ENCODE peak calls at places on chromosomes 4 and X, in five cellular contexts. H is NT2/D1, K is GM12878, W is H1, S is HepG2. O is an unnamed sample.

GRCh38 chr4:134691915-134692314 is 490.3 kb upstream of the PABPC4L start:
- DNase-seq in W (no peak), K (no peak), S (no peak), H (no peak), O (no peak)

GRCh38 chrX:65644621-65645287 is 22.7 kb upstream of the MSN start:
- DNase-seq in W (no peak), H (no peak), S (no peak), K (no peak), O (no peak)

GRCh38 chr4:102037566-102037965 is 247.0 kb downstream of the BANK1 start:
- DNase-seq in K (no peak), H (no peak), W (no peak), S (no peak), O (no peak)

GRCh38 chr4:83535945-83536648 is at the start of gene GPAT3:
- DNase-seq in S (peak; percentile 64), H (no peak), W (no peak), K (no peak), O (peak; percentile 75)

GRCh38 chr4:26342328-26343040 is 21.7 kb downstream of the RBPJ start:
- DNase-seq in H (no peak), K (no peak), S (peak; percentile 9), W (no peak), O (peak; percentile 18)

GRCh38 chr4:30724217-30724616 is 4.0 kb downstream of the PCDH7 start:
- DNase-seq in H (no peak), W (no peak), K (no peak), S (no peak), O (no peak)

GRCh38 chrX:103052625-103053024 is 11.3 kb downstream of the BEX1 start:
- DNase-seq in S (peak; percentile 2), W (no peak), H (no peak), K (no peak), O (no peak)

GRCh38 chr4:70984587-70984986 is 8.9 kb upstream of the DCK start:
- DNase-seq in S (no peak), K (no peak), W (no peak), H (no peak), O (no peak)

GRCh38 chr4:3320361-3321023 is 27.7 kb downstream of the RGS12 start:
- DNase-seq in S (no peak), W (no peak), K (no peak), H (no peak), O (no peak)

GRCh38 chr4:1459664-1460511 is 53.6 kb upstream of the NKX1-1 start:
- DNase-seq in K (no peak), H (peak; percentile 22), W (no peak), S (no peak), O (no peak)

GRCh38 chrX:148290041-148290440 is 210.4 kb upstream of the AFF2 start:
- DNase-seq in W (no peak), S (no peak), H (peak; percentile 25), K (no peak), O (no peak)

GRCh38 chr4:143207555-143207954 is 22.8 kb downstream of the USP38 start:
- DNase-seq in K (no peak), W (no peak), H (no peak), S (peak; percentile 20), O (no peak)

GRCh38 chr4:58749206-58749605 is 1639.0 kb upstream of the IGFBP7 start:
- DNase-seq in W (no peak), H (no peak), S (peak; percentile 2), K (no peak), O (no peak)

GRCh38 chrX:54529559-54530357 is at the start of gene GNL3L:
- DNase-seq in K (peak; percentile 49), W (peak; percentile 36), S (peak; percentile 70), H (peak; percentile 77), O (peak; percentile 91)

GRCh38 chrX:115564243-115564642 is 3.3 kb downstream of the PLS3 start:
- DNase-seq in S (peak; percentile 10), W (no peak), K (no peak), H (no peak), O (no peak)

GRCh38 chr4:26086621-26087068 is 172.6 kb downstream of the SMIM20 start:
- DNase-seq in S (no peak), H (no peak), W (no peak), K (no peak), O (no peak)

GRCh38 chr4:84503495-84504437 is 4.7 kb upstream of the NKX6-1 start:
- DNase-seq in W (no peak), K (no peak), S (peak; percentile 46), H (no peak), O (peak; percentile 70)

GRCh38 chr4:74423101-74423500 is 21.8 kb upstream of the AREG start:
- DNase-seq in S (no peak), W (no peak), H (no peak), K (no peak), O (no peak)

GRCh38 chrX:117291760-117292159 is 824.9 kb downstream of the KLHL13 start:
- DNase-seq in S (no peak), H (no peak), W (no peak), K (no peak), O (no peak)

GRCh38 chrX:39591099-39591498 is 506.7 kb downstream of the BCOR start:
- DNase-seq in K (no peak), S (no peak), W (no peak), H (no peak), O (no peak)

GRCh38 chr4:89303989-89304388 is 3.6 kb downstream of the GPRIN3 start:
- DNase-seq in W (no peak), K (no peak), H (no peak), S (no peak), O (no peak)

GRCh38 chr4:108829981-108830492 is 67.2 kb upstream of the ETNPPL start:
- DNase-seq in H (no peak), S (no peak), W (no peak), K (no peak), O (no peak)

GRCh38 chr4:151169223-151169622 is 69.8 kb downstream of the RPS3A start:
- DNase-seq in K (no peak), S (no peak), W (no peak), H (no peak), O (no peak)

GRCh38 chrX:2676794-2677675 is 14.1 kb upstream of the CD99 start:
- DNase-seq in W (no peak), H (no peak), K (no peak), S (no peak), O (no peak)

GRCh38 chr4:45663495-45664148 is 460.2 kb downstream of the GABRG1 start:
- DNase-seq in K (no peak), S (no peak), H (no peak), W (no peak), O (no peak)

GRCh38 chr4:168139336-168139735 is 47.0 kb downstream of the ANXA10 start:
- DNase-seq in W (no peak), H (no peak), S (no peak), K (no peak), O (no peak)

GRCh38 chr4:24408640-24409039 is 175.7 kb downstream of the DHX15 start:
- DNase-seq in H (no peak), W (no peak), K (no peak), S (no peak), O (no peak)

GRCh38 chr4:170391066-170391754 is 301.5 kb upstream of the AADAT start:
- DNase-seq in S (no peak), H (no peak), K (no peak), W (no peak), O (no peak)

GRCh38 chrX:24925430-24925829 is 90.3 kb downstream of the ARX start:
- DNase-seq in S (no peak), H (no peak), W (no peak), K (no peak), O (no peak)

GRCh38 chr4:112765317-112765989 is 128.5 kb downstream of the LARP7 start:
- DNase-seq in H (no peak), W (peak; percentile 9), S (peak; percentile 52), K (peak; percentile 7), O (peak; percentile 71)

GRCh38 chr4:102343964-102344519 is 1.2 kb downstream of the SLC39A8 start:
- DNase-seq in H (no peak), K (peak; percentile 21), S (no peak), W (no peak), O (no peak)

GRCh38 chr4:95095352-95095974 is 337.7 kb downstream of the BMPR1B start:
- DNase-seq in S (peak; percentile 5), W (no peak), H (no peak), K (no peak), O (no peak)

GRCh38 chr4:159010563-159011260 is 92.2 kb upstream of the RAPGEF2 start:
- DNase-seq in H (no peak), K (no peak), S (peak; percentile 30), W (no peak), O (no peak)

GRCh38 chr4:156898373-156899117 is 73.1 kb downstream of the PDGFC start:
- DNase-seq in S (peak; percentile 35), W (no peak), K (no peak), H (no peak), O (no peak)

GRCh38 chrX:97334850-97335249 is 451.1 kb downstream of the RPA4 start:
- DNase-seq in W (no peak), K (no peak), S (no peak), H (no peak), O (no peak)
- TF ChIP-seq SUZ12 in W (no peak), K (no peak), S (no peak), H (no peak), O (no peak)

GRCh38 chr4:78150465-78150864 is 93.3 kb downstream of the FRAS1 start:
- DNase-seq in W (no peak), K (no peak), H (no peak), S (peak; percentile 85), O (no peak)

GRCh38 chr4:78152795-78153194 is 95.7 kb downstream of the FRAS1 start:
- DNase-seq in K (no peak), S (no peak), H (no peak), W (no peak), O (no peak)

GRCh38 chr4:78154972-78155371 is 97.8 kb downstream of the FRAS1 start:
- DNase-seq in K (no peak), W (no peak), S (no peak), H (no peak), O (no peak)

GRCh38 chr4:78156520-78156919 is 99.4 kb downstream of the FRAS1 start:
- DNase-seq in W (no peak), H (no peak), K (no peak), S (no peak), O (no peak)

GRCh38 chr4:78155616-78156105 is 98.5 kb downstream of the FRAS1 start:
- DNase-seq in S (peak; percentile 88), H (no peak), K (no peak), W (no peak), O (no peak)
- TF ChIP-seq SUZ12 in S (no peak), H (no peak), K (no peak), W (no peak), O (no peak)

GRCh38 chrX:29012867-29013266 is 425.6 kb downstream of the IL1RAPL1 start:
- DNase-seq in K (no peak), W (no peak), S (no peak), H (no peak), O (no peak)
- TF ChIP-seq SUZ12 in K (no peak), W (no peak), S (no peak), H (no peak), O (no peak)

GRCh38 chr4:76996445-76996844 is 46.9 kb downstream of the SEPTIN11 start:
- DNase-seq in H (no peak), W (no peak), K (no peak), S (no peak), O (no peak)

GRCh38 chr4:76990288-76991080 is 40.9 kb downstream of the SEPTIN11 start:
- DNase-seq in W (no peak), S (no peak), H (no peak), K (no peak), O (no peak)

GRCh38 chr4:76995776-76996175 is 46.2 kb downstream of the SEPTIN11 start:
- DNase-seq in W (no peak), H (no peak), K (no peak), S (no peak), O (no peak)

GRCh38 chr4:76997454-76997853 is 47.9 kb downstream of the SEPTIN11 start:
- DNase-seq in H (no peak), W (no peak), K (no peak), S (no peak), O (no peak)

GRCh38 chr4:76993787-76994641 is 44.5 kb downstream of the SEPTIN11 start:
- DNase-seq in K (peak; percentile 73), H (no peak), S (no peak), W (no peak), O (no peak)
- TF ChIP-seq SUZ12 in K (no peak), H (no peak), S (no peak), W (no peak), O (no peak)